ENCODE peak calls at places on chromosomes 13 and 19, in seven cellular contexts. One of them, this sample, is unnamed.
A peak's percentile ranks its signal among the peaks of the same experiment; 100 is the strongest.

GRCh38 chr13:36758345-36758744 is 60.7 kb upstream of the RFXAP start:
- DNase-seq in heart left ventricle: no peak
- DNase-seq in gastrocnemius medialis: no peak
- DNase-seq in Peyer's patch: no peak
- DNase-seq in prostate gland: no peak
- DNase-seq in uterus: no peak
- DNase-seq in ovary: no peak
- DNase-seq in this sample: peak; percentile 28

GRCh38 chr13:100442095-100442832 is 146.3 kb downstream of the GGACT start:
- DNase-seq in heart left ventricle: no peak
- DNase-seq in gastrocnemius medialis: no peak
- DNase-seq in Peyer's patch: no peak
- DNase-seq in prostate gland: no peak
- DNase-seq in uterus: no peak
- DNase-seq in ovary: no peak
- DNase-seq in this sample: no peak

GRCh38 chr13:53694814-53695533 is 666.4 kb downstream of the OLFM4 start:
- DNase-seq in heart left ventricle: no peak
- DNase-seq in gastrocnemius medialis: no peak
- DNase-seq in Peyer's patch: no peak
- DNase-seq in prostate gland: no peak
- DNase-seq in uterus: no peak
- DNase-seq in ovary: no peak
- DNase-seq in this sample: no peak

GRCh38 chr13:29803221-29803620 is 47.2 kb downstream of the UBL3 start:
- DNase-seq in heart left ventricle: no peak
- DNase-seq in gastrocnemius medialis: no peak
- DNase-seq in Peyer's patch: no peak
- DNase-seq in prostate gland: no peak
- DNase-seq in uterus: no peak
- DNase-seq in ovary: no peak
- DNase-seq in this sample: no peak

GRCh38 chr19:35404879-35405622 is 34.2 kb downstream of the GPR42 start:
- DNase-seq in heart left ventricle: no peak
- DNase-seq in gastrocnemius medialis: no peak
- DNase-seq in Peyer's patch: no peak
- DNase-seq in prostate gland: no peak
- DNase-seq in uterus: no peak
- DNase-seq in ovary: no peak
- DNase-seq in this sample: peak; percentile 37

GRCh38 chr13:42893346-42893745 is 98.7 kb downstream of the EPSTI1 start:
- DNase-seq in heart left ventricle: no peak
- DNase-seq in gastrocnemius medialis: peak; percentile 19
- DNase-seq in Peyer's patch: no peak
- DNase-seq in prostate gland: no peak
- DNase-seq in uterus: peak; percentile 23
- DNase-seq in ovary: no peak
- DNase-seq in this sample: no peak

GRCh38 chr13:93857126-93857525 is 622.4 kb downstream of the DCT start:
- DNase-seq in heart left ventricle: no peak
- DNase-seq in gastrocnemius medialis: no peak
- DNase-seq in Peyer's patch: no peak
- DNase-seq in prostate gland: no peak
- DNase-seq in uterus: no peak
- DNase-seq in ovary: no peak
- DNase-seq in this sample: no peak

GRCh38 chr19:47283405-47284059 is 8.8 kb downstream of the INAFM1 start:
- DNase-seq in heart left ventricle: no peak
- DNase-seq in gastrocnemius medialis: no peak
- DNase-seq in Peyer's patch: no peak
- DNase-seq in prostate gland: no peak
- DNase-seq in uterus: no peak
- DNase-seq in ovary: no peak
- DNase-seq in this sample: no peak

GRCh38 chr19:49165111-49165750 is 7.6 kb downstream of the TRPM4 start:
- DNase-seq in heart left ventricle: peak; percentile 54
- DNase-seq in gastrocnemius medialis: peak; percentile 80
- DNase-seq in Peyer's patch: no peak
- DNase-seq in prostate gland: peak; percentile 58
- DNase-seq in uterus: no peak
- DNase-seq in ovary: no peak
- DNase-seq in this sample: peak; percentile 66

GRCh38 chr19:29620931-29621351 is 14.9 kb downstream of the POP4 start:
- DNase-seq in heart left ventricle: peak; percentile 22
- DNase-seq in gastrocnemius medialis: no peak
- DNase-seq in Peyer's patch: no peak
- DNase-seq in prostate gland: no peak
- DNase-seq in uterus: no peak
- DNase-seq in ovary: no peak
- DNase-seq in this sample: no peak

GRCh38 chr19:47110521-47111080 is 3.0 kb downstream of the ZC3H4 start:
- DNase-seq in heart left ventricle: no peak
- DNase-seq in gastrocnemius medialis: no peak
- DNase-seq in Peyer's patch: peak; percentile 52
- DNase-seq in prostate gland: no peak
- DNase-seq in uterus: no peak
- DNase-seq in ovary: no peak
- DNase-seq in this sample: no peak

GRCh38 chr19:13044160-13044853 is 49.0 kb downstream of the NFIX start:
- DNase-seq in heart left ventricle: no peak
- DNase-seq in gastrocnemius medialis: no peak
- DNase-seq in Peyer's patch: no peak
- DNase-seq in prostate gland: no peak
- DNase-seq in uterus: no peak
- DNase-seq in ovary: no peak
- DNase-seq in this sample: no peak

GRCh38 chr13:99979453-99980200 is 2.0 kb upstream of the ZIC2 start:
- DNase-seq in heart left ventricle: peak; percentile 65
- DNase-seq in gastrocnemius medialis: no peak
- DNase-seq in Peyer's patch: no peak
- DNase-seq in prostate gland: no peak
- DNase-seq in uterus: no peak
- DNase-seq in ovary: no peak
- DNase-seq in this sample: peak; percentile 14

GRCh38 chr19:5691205-5691929 is 1.3 kb downstream of the RPL36 start:
- DNase-seq in heart left ventricle: peak; percentile 79
- DNase-seq in gastrocnemius medialis: peak; percentile 63
- DNase-seq in Peyer's patch: peak; percentile 46
- DNase-seq in prostate gland: peak; percentile 62
- DNase-seq in uterus: peak; percentile 68
- DNase-seq in ovary: peak; percentile 78
- DNase-seq in this sample: peak; percentile 66

GRCh38 chr19:46392252-46392801 is 21.0 kb downstream of the CCDC8 start:
- DNase-seq in heart left ventricle: peak; percentile 42
- DNase-seq in gastrocnemius medialis: no peak
- DNase-seq in Peyer's patch: no peak
- DNase-seq in prostate gland: no peak
- DNase-seq in uterus: no peak
- DNase-seq in ovary: peak; percentile 21
- DNase-seq in this sample: no peak

DNA sequence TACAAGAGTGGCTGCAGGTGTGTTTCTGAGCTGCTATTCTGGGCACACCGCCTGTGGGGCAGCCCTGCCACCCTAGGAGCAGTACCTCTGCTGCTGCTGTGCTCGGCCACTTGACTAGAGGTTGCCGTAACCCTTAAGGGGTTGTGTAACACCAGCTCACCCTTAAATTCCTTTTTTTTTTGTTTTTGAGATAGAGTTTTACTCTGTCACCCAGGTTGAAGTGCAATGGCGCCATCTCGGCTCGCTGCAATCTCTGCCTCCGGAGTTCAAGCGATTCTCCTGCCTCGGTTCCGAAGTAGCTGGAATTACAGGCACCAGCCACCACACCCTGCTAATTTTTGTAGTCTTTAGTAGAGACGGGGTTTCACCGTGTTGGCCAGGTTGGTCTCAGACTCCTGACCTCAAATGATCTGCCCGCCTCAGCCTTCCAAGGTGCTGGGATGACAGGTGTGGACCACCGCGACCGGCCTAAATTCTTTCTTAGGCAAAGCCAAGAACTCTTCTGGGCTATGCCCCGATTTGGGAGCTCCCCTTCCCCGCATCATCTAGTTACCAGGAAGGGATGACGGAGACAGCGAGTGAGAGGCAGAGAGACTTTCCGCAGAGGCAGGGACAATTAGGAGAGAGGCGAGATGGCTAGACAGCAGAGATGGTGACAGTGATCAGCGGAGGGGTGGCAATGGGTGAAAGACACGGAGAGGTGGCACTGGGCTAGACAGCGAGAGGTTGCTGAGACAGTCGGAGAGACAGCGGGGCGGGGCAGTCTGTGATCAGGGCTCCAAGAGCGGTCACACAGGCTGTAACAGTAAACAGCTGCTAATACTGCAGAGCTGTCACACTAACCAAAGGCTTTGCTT is 4.4 kb upstream of the LILRA5 start:
- DNase-seq in heart left ventricle: no peak
- DNase-seq in gastrocnemius medialis: no peak
- DNase-seq in Peyer's patch: no peak
- DNase-seq in prostate gland: no peak
- DNase-seq in uterus: no peak
- DNase-seq in ovary: no peak
- DNase-seq in this sample: no peak
- TF ChIP-seq POLR2A in heart left ventricle: no peak
- TF ChIP-seq POLR2A in gastrocnemius medialis: no peak
- TF ChIP-seq POLR2A in Peyer's patch: no peak
- TF ChIP-seq POLR2A in prostate gland: no peak
- TF ChIP-seq POLR2A in uterus: no peak
- TF ChIP-seq POLR2A in ovary: no peak
- TF ChIP-seq POLR2A in this sample: no peak

DNA sequence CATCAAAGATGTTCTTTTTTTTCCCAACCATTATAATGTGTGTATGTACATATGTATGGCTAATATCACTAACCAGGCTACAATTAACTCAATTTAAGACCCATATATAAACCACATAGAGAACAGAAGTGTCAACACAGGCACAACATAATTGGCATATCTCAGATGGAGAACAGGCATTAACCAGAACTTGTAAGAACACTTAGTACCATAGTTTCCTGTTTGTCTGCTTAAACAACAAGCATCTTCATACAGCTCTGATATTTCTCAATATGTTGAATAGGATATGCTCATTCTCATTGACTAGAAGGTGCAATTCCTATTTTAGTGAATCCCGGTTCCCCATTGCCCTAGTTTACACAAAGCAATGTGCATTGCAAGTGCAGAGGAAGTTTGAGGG is 116.9 kb upstream of the EDNRB start:
- DNase-seq in heart left ventricle: no peak
- DNase-seq in gastrocnemius medialis: no peak
- DNase-seq in Peyer's patch: no peak
- DNase-seq in prostate gland: no peak
- DNase-seq in uterus: no peak
- DNase-seq in ovary: no peak
- DNase-seq in this sample: no peak
- H3K9me3 ChIP-seq in heart left ventricle: no peaks in the 10 kb centered on the region
- H3K9me3 ChIP-seq in gastrocnemius medialis: no peaks in the 10 kb centered on the region
- H3K9me3 ChIP-seq in Peyer's patch: no peaks in the 10 kb centered on the region
- H3K9me3 ChIP-seq in prostate gland: no peaks in the 10 kb centered on the region
- H3K9me3 ChIP-seq in uterus: no peaks in the 10 kb centered on the region
- H3K9me3 ChIP-seq in ovary: no peaks in the 10 kb centered on the region
- H3K9me3 ChIP-seq in this sample: no peaks in the 10 kb centered on the region

GRCh38 chr19:9431475-9431874 is 3.9 kb downstream of the ZNF266 start:
- DNase-seq in heart left ventricle: no peak
- DNase-seq in gastrocnemius medialis: no peak
- DNase-seq in Peyer's patch: no peak
- DNase-seq in prostate gland: no peak
- DNase-seq in uterus: no peak
- DNase-seq in ovary: no peak
- DNase-seq in this sample: no peak

GRCh38 chr19:9430444-9430843 is 4.9 kb downstream of the ZNF266 start:
- DNase-seq in heart left ventricle: no peak
- DNase-seq in gastrocnemius medialis: no peak
- DNase-seq in Peyer's patch: no peak
- DNase-seq in prostate gland: no peak
- DNase-seq in uterus: no peak
- DNase-seq in ovary: no peak
- DNase-seq in this sample: no peak

GRCh38 chr19:9436358-9436757 is 985 bp upstream of the ZNF266 start:
- DNase-seq in heart left ventricle: no peak
- DNase-seq in gastrocnemius medialis: no peak
- DNase-seq in Peyer's patch: no peak
- DNase-seq in prostate gland: no peak
- DNase-seq in uterus: no peak
- DNase-seq in ovary: no peak
- DNase-seq in this sample: no peak

DNA sequence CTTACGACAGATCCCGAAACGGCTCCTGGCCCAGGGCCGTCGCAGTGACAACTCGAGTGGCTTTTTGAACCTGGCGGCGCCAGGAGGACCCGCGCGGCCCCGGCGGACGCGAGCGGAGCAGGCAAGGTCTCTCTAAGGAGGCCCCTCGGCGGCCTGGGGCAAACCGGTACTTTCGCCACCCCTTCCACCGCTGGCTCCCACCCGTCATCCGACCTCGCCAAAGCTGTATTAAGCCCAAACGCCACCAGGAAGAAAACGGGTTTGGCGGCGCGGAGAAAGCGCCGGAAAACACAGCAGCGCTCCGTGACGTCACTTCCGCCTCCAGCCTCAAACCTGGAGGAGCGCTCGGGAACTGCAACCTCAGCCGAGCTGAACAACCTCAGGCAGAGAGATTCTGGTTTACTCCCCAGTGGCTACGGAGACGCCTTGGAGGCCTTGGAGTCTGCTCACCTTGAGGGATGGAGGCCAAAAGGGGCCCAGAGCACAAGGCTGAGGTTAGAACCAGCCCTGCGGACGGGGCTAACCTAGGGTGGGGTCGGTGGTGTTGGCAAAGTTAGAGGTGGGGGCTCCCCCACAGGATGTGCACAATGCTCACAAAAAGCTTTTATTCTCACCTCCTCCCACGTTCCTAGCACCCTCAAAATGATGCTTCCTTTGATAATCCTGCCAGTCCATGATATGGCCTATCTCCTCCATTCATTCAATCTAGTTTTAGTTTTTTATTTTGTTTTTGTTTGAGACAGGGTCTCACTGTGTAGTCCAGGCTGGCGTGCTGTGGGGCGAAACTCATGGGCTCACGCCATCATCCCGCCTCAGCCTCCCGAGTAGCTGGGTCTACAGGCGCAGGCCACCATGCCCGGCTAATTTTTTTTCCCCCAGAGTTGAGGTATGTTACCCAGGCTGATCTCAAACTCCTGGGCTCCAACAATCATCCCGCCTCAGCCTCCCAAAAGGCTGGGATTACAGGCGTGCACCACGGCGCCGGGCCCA is at the start of gene ZNF266:
- DNase-seq in heart left ventricle: peak; percentile 94
- DNase-seq in gastrocnemius medialis: peak; percentile 77
- DNase-seq in Peyer's patch: peak; percentile 92
- DNase-seq in prostate gland: peak; percentile 79
- DNase-seq in uterus: peak; percentile 84
- DNase-seq in ovary: peak; percentile 89
- DNase-seq in this sample: peak; percentile 91
- TF ChIP-seq POLR2A in heart left ventricle: peak; percentile 46
- TF ChIP-seq POLR2A in gastrocnemius medialis: peak; percentile 19
- TF ChIP-seq POLR2A in Peyer's patch: no peak
- TF ChIP-seq POLR2A in prostate gland: peak; percentile 26
- TF ChIP-seq POLR2A in uterus: no peak
- TF ChIP-seq POLR2A in ovary: no peak
- TF ChIP-seq POLR2A in this sample: no peak

DNA sequence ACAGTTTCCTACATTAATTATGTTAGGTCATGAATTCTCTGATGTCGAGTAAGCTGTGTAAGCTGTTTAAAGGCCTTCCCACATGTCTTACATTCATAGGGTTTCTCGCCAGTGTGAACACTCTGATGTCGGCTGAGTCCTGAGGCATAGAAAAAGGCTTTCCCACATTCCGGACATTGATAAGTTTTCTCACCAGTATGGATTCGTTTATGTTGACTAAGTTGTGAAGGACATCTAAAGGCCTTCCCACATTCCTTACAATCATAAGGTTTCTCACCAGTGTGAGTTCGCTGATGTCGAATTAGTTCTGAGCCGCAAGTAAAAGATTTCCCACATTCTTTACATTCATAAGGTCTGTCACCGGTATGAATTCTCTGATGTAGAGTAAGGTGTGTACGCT is 24.9 kb downstream of the ZNF850 start:
- DNase-seq in heart left ventricle: no peak
- DNase-seq in gastrocnemius medialis: no peak
- DNase-seq in Peyer's patch: no peak
- DNase-seq in prostate gland: no peak
- DNase-seq in uterus: no peak
- DNase-seq in ovary: no peak
- DNase-seq in this sample: no peak
- H3K9me3 ChIP-seq in heart left ventricle: peaks cover 92% of the 10 kb centered on the region
- H3K9me3 ChIP-seq in gastrocnemius medialis: peaks cover 40% of the 10 kb centered on the region
- H3K9me3 ChIP-seq in Peyer's patch: no peaks in the 10 kb centered on the region
- H3K9me3 ChIP-seq in prostate gland: peaks cover 4% of the 10 kb centered on the region
- H3K9me3 ChIP-seq in uterus: peaks cover 95% of the 10 kb centered on the region
- H3K9me3 ChIP-seq in ovary: peaks cover 11% of the 10 kb centered on the region
- H3K9me3 ChIP-seq in this sample: peaks cover 97% of the 10 kb centered on the region

This sample was measured in stomach.